ENCODE peak calls at places on chromosomes 2 and 18, in four cellular contexts. G is RWPE1, U is fibroblast of mammary gland, X is AG10803. N is an unnamed sample.

GRCh38 chr2:43226955-43227829 is 786 bp upstream of the ZFP36L2 start:
- DNase-seq in U (peak), G (peak), X (peak), N (peak)

GRCh38 chr18:58207520-58208152 is 163.6 kb downstream of the NEDD4L start:
- DNase-seq in G (no peak), X (no peak), U (no peak), N (no peak)

GRCh38 chr2:209876211-209876610 is 104.6 kb downstream of the UNC80 start:
- DNase-seq in X (no peak), G (no peak), U (no peak), N (no peak)

GRCh38 chr18:57784034-57784815 is 18.9 kb downstream of the ATP8B1 start:
- DNase-seq in G (peak), X (peak), U (peak), N (peak)

GRCh38 chr2:85823951-85824350 is 64.8 kb downstream of the ST3GAL5 start:
- DNase-seq in X (no peak), U (no peak), G (no peak), N (no peak)

GRCh38 chr2:144836635-144837350 is 316.9 kb upstream of the ZEB2 start:
- DNase-seq in G (no peak), U (peak), X (peak), N (peak)

GRCh38 chr2:166127217-166128155 is at the start of gene SCN1A:
- DNase-seq in U (peak), X (peak), G (peak), N (peak)

GRCh38 chr2:85413592-85414421 is 3.6 kb upstream of the CAPG start:
- DNase-seq in U (peak), X (peak), G (peak), N (peak)

GRCh38 chr18:45621068-45621511 is 5.8 kb downstream of the SLC14A2 start:
- DNase-seq in U (peak), G (peak), X (peak), N (peak)

GRCh38 chr2:189179607-189179979 is at the start of gene COL5A2:
- DNase-seq in G (peak), U (peak), X (peak), N (no peak)

GRCh38 chr2:161972232-161972631 is 101.8 kb downstream of the DPP4 start:
- DNase-seq in X (no peak), G (no peak), U (no peak), N (no peak)

GRCh38 chr2:104736026-104736425 is 117.9 kb upstream of the POU3F3 start:
- DNase-seq in X (no peak), U (no peak), G (no peak), N (peak)

GRCh38 chr2:167732251-167732788 is 515.1 kb downstream of the STK39 start:
- DNase-seq in G (no peak), U (no peak), X (no peak), N (no peak)

GRCh38 chr2:16784652-16785051 is 119.0 kb upstream of the CYRIA start:
- DNase-seq in X (no peak), G (no peak), U (no peak), N (no peak)

GRCh38 chr18:23994361-23994902 is 20.1 kb upstream of the TTC39C start:
- DNase-seq in X (peak), G (peak), U (peak), N (peak)

GRCh38 chr2:98897746-98898145 is 38.3 kb downstream of the CRACDL start:
- DNase-seq in U (no peak), X (no peak), G (no peak), N (no peak)

GRCh38 chr2:240565267-240566202 is 2.7 kb upstream of the RNPEPL1 start:
- DNase-seq in U (peak), G (peak), X (peak), N (peak)

GRCh38 chr2:19614066-19614465 is 255.6 kb upstream of the OSR1 start:
- DNase-seq in U (peak), X (peak), G (no peak), N (no peak)

GRCh38 chr18:3921826-3922225 is 471.9 kb downstream of the TGIF1 start:
- DNase-seq in X (no peak), G (no peak), U (no peak), N (no peak)

GRCh38 chr2:239891692-239892091 is 133.4 kb downstream of the NDUFA10 start:
- DNase-seq in U (no peak), G (no peak), X (no peak), N (no peak)

GRCh38 chr2:118784860-118785259 is 62.6 kb downstream of the EN1 start:
- DNase-seq in U (peak), X (no peak), G (no peak), N (no peak)

GRCh38 chr2:118774458-118775133 is 72.9 kb downstream of the EN1 start:
- DNase-seq in X (peak), G (peak), U (peak), N (peak)

GRCh38 chr2:118779362-118779761 is 68.1 kb downstream of the EN1 start:
- DNase-seq in U (peak), X (peak), G (no peak), N (no peak)
- TF ChIP-seq CTCF in U (no peak), X (no peak), G (no peak), N (no peak)

DNA sequence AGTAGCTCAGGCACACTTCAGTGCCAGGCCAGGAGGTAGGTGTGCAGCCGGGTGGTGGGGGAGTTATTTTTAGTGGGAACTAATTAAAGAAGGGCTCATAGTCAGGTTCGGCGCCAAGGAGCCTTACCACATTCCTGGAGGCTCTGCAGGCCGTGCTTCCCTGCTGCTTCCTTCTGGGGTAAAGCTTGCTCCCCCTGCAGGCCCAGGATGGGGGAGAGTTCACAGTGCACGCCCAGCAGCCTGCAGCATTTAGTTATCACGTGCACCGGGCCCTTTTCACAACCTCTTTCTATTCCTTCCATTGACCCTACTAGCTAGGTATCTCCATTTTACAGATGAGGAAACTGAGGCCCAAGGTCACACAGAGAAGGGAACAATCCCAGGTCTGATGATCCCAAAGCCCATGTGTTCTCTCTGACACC is 2.5 kb downstream of the KCNF1 start:
- DNase-seq in U (no peak), G (no peak), X (no peak), N (peak)
- TF ChIP-seq CTCF in U (peak), G (no peak), X (no peak), N (no peak)

GRCh38 chr2:28960401-28960800 is 20.7 kb upstream of the TOGARAM2 start:
- DNase-seq in X (no peak), G (no peak), U (no peak), N (no peak)

GRCh38 chr2:28955492-28955891 is 25.6 kb upstream of the TOGARAM2 start:
- DNase-seq in G (no peak), U (no peak), X (no peak), N (no peak)

GRCh38 chr2:28956890-28957289 is 24.2 kb upstream of the TOGARAM2 start:
- DNase-seq in G (no peak), X (peak), U (peak), N (no peak)

GRCh38 chr2:28956415-28956826 is 24.7 kb upstream of the TOGARAM2 start:
- DNase-seq in G (peak), X (peak), U (peak), N (no peak)

GRCh38 chr2:28958689-28959088 is 22.4 kb upstream of the TOGARAM2 start:
- DNase-seq in G (peak), U (peak), X (peak), N (peak)
- TF ChIP-seq CTCF in G (peak), U (peak), X (peak), N (peak)

GRCh38 chr18:34077599-34077998 is 147.1 kb downstream of the NOL4 start:
- DNase-seq in G (no peak), U (no peak), X (no peak), N (no peak)
- TF ChIP-seq CTCF in G (no peak), U (peak), X (no peak), N (no peak)

DNA sequence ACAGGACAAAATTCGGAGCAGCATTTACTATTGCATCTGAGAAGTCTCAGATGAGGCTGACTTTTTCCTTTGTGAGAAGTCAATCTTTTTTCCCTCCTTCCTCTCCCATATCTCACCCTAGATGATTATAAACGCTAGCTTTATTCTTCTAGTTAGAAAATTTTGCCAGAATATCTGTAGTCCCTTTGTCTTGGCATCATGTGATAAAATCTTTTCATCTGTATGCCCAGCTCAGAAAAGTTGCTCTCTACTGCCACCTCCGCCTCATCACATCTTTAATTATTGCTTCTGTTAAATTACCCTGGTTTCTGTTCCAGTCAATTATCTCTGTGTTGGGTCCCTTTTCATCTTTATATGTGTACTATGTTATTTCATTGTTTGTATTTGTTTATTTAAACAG is 210.8 kb upstream of the SLC35G4 start:
- DNase-seq in U (peak), G (peak), X (no peak), N (peak)
- TF ChIP-seq CTCF in U (peak), G (peak), X (no peak), N (no peak)

GRCh38 chr2:69159988-69160387 is 147.0 kb downstream of the ANTXR1 start:
- DNase-seq in G (peak), X (no peak), U (peak), N (peak)
- TF ChIP-seq CTCF in G (peak), X (no peak), U (no peak), N (peak)

GRCh38 chr2:103289101-103289725 is 527.4 kb downstream of the TMEM182 start:
- DNase-seq in X (no peak), G (no peak), U (no peak), N (peak)
- TF ChIP-seq CTCF in X (no peak), G (no peak), U (no peak), N (peak)

DNA sequence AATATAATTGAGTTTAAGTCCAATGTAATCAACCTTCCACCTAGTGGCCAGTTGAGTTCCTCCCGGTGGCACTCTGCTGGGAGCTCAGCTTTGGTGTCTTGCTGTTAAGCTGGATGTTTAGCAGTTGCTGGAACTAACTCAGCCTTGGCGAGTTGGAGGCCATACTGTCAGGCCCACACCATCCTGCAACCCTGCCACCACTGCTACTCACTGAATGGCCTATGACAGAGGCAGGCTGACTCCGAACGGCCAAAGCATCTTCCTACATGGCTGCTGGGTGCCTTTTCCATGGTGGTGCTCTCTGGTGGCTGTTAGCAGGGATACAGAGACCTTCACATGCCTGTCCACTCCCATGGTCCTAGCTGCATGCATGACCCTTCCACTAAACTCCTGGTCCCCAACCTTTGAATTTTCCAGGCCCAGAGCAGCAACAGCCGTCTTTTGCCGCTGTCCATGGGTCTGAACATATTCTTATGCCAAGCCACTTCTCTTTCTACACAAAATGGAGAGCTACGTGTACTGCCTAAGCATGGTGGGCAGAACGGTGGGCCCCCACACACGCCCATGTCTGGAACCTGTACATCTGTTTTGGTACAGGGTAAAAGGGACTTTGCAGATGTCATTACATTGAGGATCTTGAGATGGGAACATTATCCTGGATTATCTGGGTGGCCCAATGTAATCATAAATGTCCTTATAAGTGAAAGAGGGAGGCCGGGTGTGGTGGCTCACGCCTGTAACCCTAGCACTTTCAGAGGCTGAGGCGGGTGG is 15.0 kb upstream of the TRAF3IP1 start:
- DNase-seq in U (no peak), G (no peak), X (no peak), N (peak)
- TF ChIP-seq CTCF in U (peak), G (no peak), X (peak), N (peak)

DNA sequence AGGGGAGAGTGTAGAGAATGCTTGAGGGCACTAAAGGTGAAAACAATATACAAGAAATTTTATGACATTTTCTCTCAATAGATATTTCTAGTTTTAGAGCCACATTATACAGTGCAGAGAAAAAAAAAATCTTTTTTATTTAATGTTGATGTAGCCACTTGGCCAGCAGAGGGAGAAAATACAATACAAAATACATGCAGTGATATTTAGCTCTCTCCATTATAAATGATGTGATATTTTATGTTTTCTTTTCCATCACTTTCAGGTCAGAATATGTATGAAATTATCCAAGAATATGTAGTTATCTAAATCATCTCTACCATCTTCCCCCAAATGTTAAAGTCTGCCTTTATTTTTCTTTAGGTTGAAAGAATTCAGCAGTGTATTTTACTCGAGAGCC is 533.6 kb upstream of the FSHR start:
- DNase-seq in X (no peak), U (no peak), G (no peak), N (no peak)
- TF ChIP-seq CTCF in X (peak), U (peak), G (peak), N (peak)